ENCODE peak calls at places on chromosomes 11 and 22, in ten cellular contexts. V, R, K, P, Q, G, S, A, N and M are unnamed samples.

GRCh38 chr22:22061085-22062077 is 78.8 kb upstream of the TOP3B start:
- DNase-seq in V (no peak), R (peak; percentile 77), K (no peak), P (no peak), Q (no peak), G (no peak), S (peak; percentile 56), A (peak; percentile 67), N (no peak), M (no peak)

GRCh38 chr11:93123351-93123898 is 74.4 kb downstream of the SLC36A4 start:
- DNase-seq in V (no peak), R (peak; percentile 73), K (no peak), P (no peak), Q (no peak), G (no peak), S (no peak), A (peak; percentile 82), N (no peak), M (no peak)

GRCh38 chr11:73205666-73206343 is 12.3 kb upstream of the P2RY2 start:
- DNase-seq in V (no peak), R (no peak), K (no peak), P (no peak), Q (no peak), G (no peak), S (no peak), A (no peak), N (no peak), M (no peak)

GRCh38 chr11:73260127-73260457 is 12.0 kb upstream of the P2RY6 start:
- DNase-seq in V (no peak), R (no peak), K (no peak), P (no peak), Q (no peak), G (no peak), S (no peak), A (no peak), N (peak; percentile 1), M (no peak)

GRCh38 chr11:113242767-113243397 is 71.5 kb upstream of the TTC12 start:
- DNase-seq in V (no peak), R (peak; percentile 26), K (peak; percentile 55), P (no peak), Q (peak; percentile 44), G (no peak), S (no peak), A (peak; percentile 23), N (no peak), M (no peak)

GRCh38 chr22:19937616-19938473 is 3.7 kb upstream of the COMT start:
- DNase-seq in V (no peak), R (no peak), K (no peak), P (no peak), Q (no peak), G (peak; percentile 13), S (no peak), A (peak; percentile 62), N (no peak), M (no peak)

GRCh38 chr22:36771376-36772063 is 4.4 kb downstream of the IFT27 start:
- DNase-seq in V (no peak), R (no peak), K (no peak), P (no peak), Q (peak; percentile 1), G (no peak), S (no peak), A (no peak), N (no peak), M (no peak)

GRCh38 chr22:31945971-31946680 is 1.8 kb downstream of the YWHAH start:
- DNase-seq in V (peak; percentile 60), R (no peak), K (no peak), P (no peak), Q (peak; percentile 39), G (no peak), S (no peak), A (no peak), N (no peak), M (no peak)

GRCh38 chr11:828501-829115 is 889 bp downstream of the CRACR2B start:
- DNase-seq in V (no peak), R (no peak), K (no peak), P (no peak), Q (peak; percentile 51), G (no peak), S (no peak), A (no peak), N (no peak), M (no peak)

GRCh38 chr11:108369064-108369463 is 98.3 kb downstream of the C11orf65 start:
- DNase-seq in V (no peak), R (no peak), K (no peak), P (no peak), Q (no peak), G (no peak), S (no peak), A (no peak), N (no peak), M (no peak)

GRCh38 chr11:46898396-46899095 is 19.8 kb downstream of the LRP4 start:
- DNase-seq in V (no peak), R (no peak), K (no peak), P (no peak), Q (no peak), G (no peak), S (no peak), A (no peak), N (no peak), M (no peak)

GRCh38 chr11:74683279-74683871 is 47.9 kb downstream of the CHRDL2 start:
- DNase-seq in V (no peak), R (no peak), K (peak; percentile 72), P (no peak), Q (peak; percentile 64), G (peak; percentile 80), S (no peak), A (no peak), N (no peak), M (no peak)

GRCh38 chr11:68338041-68338800 is 25.8 kb downstream of the LRP5 start:
- DNase-seq in V (no peak), R (no peak), K (no peak), P (no peak), Q (no peak), G (no peak), S (peak; percentile 31), A (no peak), N (peak; percentile 72), M (no peak)

GRCh38 chr11:112580864-112581263 is 320.2 kb upstream of the PLET1 start:
- DNase-seq in V (no peak), R (no peak), K (no peak), P (no peak), Q (no peak), G (no peak), S (no peak), A (no peak), N (no peak), M (no peak)

GRCh38 chr22:26806445-26807170 is 149.2 kb downstream of the MIAT start:
- DNase-seq in V (no peak), R (no peak), K (no peak), P (no peak), Q (no peak), G (no peak), S (no peak), A (no peak), N (no peak), M (no peak)

DNA sequence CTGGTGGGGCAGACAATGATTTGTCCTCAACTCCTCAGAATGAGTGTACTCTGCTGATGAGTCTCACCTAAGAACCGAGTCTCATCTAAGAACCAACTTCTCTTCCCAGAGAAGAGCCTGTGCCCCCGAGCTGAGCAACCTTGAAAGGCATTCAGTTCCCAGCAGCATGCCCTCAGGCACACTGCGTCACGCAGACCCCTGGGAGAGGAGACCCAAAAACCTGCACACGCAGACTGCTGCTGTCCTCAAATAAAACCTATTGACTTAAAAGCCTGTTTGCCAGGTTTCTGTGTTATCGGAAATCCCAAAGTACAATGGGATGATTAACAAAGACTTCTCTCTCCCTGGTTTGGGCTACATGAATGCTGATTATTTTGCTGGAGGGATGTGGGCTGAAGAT is 121.2 kb downstream of the C11orf58 start:
- DNase-seq in V (no peak), R (no peak), K (no peak), P (no peak), Q (no peak), G (no peak), S (no peak), A (no peak), N (no peak), M (no peak)
- H3K27ac ChIP-seq in V (no peak overlapping the region), R (no peak overlapping the region), K (no peak overlapping the region), P (no peak overlapping the region), Q (no peak overlapping the region), G (no peak overlapping the region), S (no peak overlapping the region), A (no peak overlapping the region), N (no peak overlapping the region), M (no peak overlapping the region)

DNA sequence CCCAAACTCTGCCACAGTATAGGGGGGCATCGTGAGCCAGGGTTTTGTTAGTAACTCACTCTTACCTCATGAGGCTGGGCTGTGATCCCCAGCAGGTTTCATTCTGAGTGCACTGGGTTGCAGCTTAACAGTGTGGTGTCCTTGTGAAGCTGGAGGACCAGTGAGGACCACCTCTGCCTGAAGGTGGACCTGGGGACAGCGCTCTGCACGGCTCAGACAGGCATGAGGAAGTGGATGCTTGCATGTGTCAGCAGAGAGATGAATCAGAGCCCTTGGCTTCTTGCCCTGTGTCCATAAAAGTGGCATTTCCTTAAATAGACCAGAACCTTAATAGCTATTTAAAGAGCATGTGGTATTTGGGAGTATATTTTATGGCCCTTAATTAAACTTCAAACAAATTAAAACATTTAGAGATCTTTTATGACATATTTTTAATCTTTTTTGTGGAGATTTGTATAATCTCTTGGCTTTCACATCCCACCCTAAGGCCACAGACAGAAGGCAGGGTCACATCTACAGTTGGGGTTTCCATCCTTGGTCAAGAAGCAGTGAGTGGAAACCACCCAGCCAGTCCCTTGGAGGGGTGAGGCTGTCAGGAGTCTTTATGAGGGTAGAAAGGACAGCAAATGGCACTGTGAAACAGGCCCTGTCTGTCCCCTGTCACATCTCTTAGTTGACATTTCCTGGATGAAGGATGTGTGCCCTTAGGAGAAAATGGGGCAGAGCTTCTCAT is 24.8 kb upstream of the ADORA2A start:
- DNase-seq in V (peak; percentile 79), R (peak; percentile 88), K (no peak), P (no peak), Q (no peak), G (peak; percentile 81), S (peak; percentile 81), A (peak; percentile 89), N (peak; percentile 91), M (peak; percentile 83)
- H3K27ac ChIP-seq in V (peak overlapping the region; percentile 92), R (peak overlapping the region; percentile 63), K (no peak overlapping the region), P (no peak overlapping the region), Q (no peak overlapping the region), G (peak overlapping the region; percentile 74), S (peak overlapping the region; percentile 42), A (no peak overlapping the region), N (peak overlapping the region; percentile 83), M (peak overlapping the region; percentile 33)

GRCh38 chr11:47904048-47904447 is 55.9 kb upstream of the NUP160 start:
- DNase-seq in V (no peak), R (no peak), K (no peak), P (no peak), Q (no peak), G (no peak), S (no peak), A (no peak), N (no peak), M (no peak)
- H3K27ac ChIP-seq in V (no peak overlapping the region), R (no peak overlapping the region), K (no peak overlapping the region), P (no peak overlapping the region), Q (no peak overlapping the region), G (no peak overlapping the region), S (no peak overlapping the region), A (no peak overlapping the region), N (no peak overlapping the region), M (no peak overlapping the region)

DNA sequence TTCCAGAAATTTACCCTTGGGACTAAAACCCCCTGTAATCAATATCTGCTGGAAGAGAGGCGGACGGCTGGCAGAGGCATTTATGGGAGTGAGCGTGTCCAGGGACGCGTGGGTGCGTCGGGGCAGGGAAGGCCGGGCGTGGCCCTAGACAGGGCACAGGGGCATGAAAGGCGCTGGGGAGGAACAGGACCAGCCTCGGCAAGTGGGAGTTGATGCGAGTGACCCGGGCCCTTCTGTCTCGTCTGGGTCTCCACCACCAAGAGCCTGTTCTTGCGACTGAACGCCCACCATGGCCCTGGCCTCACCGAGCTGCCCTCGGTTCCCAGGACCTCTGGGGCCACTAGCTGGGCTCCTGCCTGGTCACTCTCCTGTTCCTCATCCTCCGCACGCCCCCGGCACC is 17.5 kb downstream of the OSBPL5 start:
- DNase-seq in V (no peak), R (no peak), K (no peak), P (no peak), Q (no peak), G (no peak), S (no peak), A (no peak), N (no peak), M (no peak)
- H3K27ac ChIP-seq in V (no peak overlapping the region), R (no peak overlapping the region), K (no peak overlapping the region), P (no peak overlapping the region), Q (no peak overlapping the region), G (no peak overlapping the region), S (no peak overlapping the region), A (no peak overlapping the region), N (peak overlapping the region; percentile 63), M (peak overlapping the region; percentile 37)